ENCODE peak calls at places on chromosomes 12 and 14, in nine cellular contexts. One of them, this sample, is unnamed.

GRCh38 chr12:42128327-42128726 is 16.3 kb downstream of the GXYLT1 start:
- DNase-seq in WTC11: no peak
- DNase-seq in left cardiac atrium: no peak
- DNase-seq in fibroblast of the aortic adventitia: no peak
- DNase-seq in stimulated activated CD8-positive, alpha-beta memory T cell treated with anti-CD3 and anti-CD28 coated beads, Interleukin-2, amount 100 ng/mL, for 48 hours: no peak
- DNase-seq in GM03348: peak; percentile 17
- DNase-seq in left ventricle myocardium superior: no peak
- DNase-seq in NCI-H1436 treated with DMSO at 0.1 percent for 48 hours: no peak
- DNase-seq in NCI-H510A: no peak
- DNase-seq in this sample: peak; percentile 49

GRCh38 chr14:91416744-91417133 is 881 bp downstream of the CCDC88C start:
- DNase-seq in stimulated activated CD8-positive, alpha-beta memory T cell treated with anti-CD3 and anti-CD28 coated beads, Interleukin-2, amount 100 ng/mL, for 48 hours: no peak
- DNase-seq in NCI-H1436 treated with DMSO at 0.1 percent for 48 hours: no peak
- DNase-seq in left cardiac atrium: peak; percentile 31
- DNase-seq in GM03348: no peak
- DNase-seq in fibroblast of the aortic adventitia: no peak
- DNase-seq in NCI-H510A: no peak
- DNase-seq in WTC11: no peak
- DNase-seq in left ventricle myocardium superior: no peak
- DNase-seq in this sample: no peak

GRCh38 chr14:89303452-89304435 is 113.3 kb downstream of the FOXN3 start:
- DNase-seq in stimulated activated CD8-positive, alpha-beta memory T cell treated with anti-CD3 and anti-CD28 coated beads, Interleukin-2, amount 100 ng/mL, for 48 hours: no peak
- DNase-seq in left cardiac atrium: peak; percentile 66
- DNase-seq in fibroblast of the aortic adventitia: peak; percentile 86
- DNase-seq in left ventricle myocardium superior: peak; percentile 63
- DNase-seq in WTC11: no peak
- DNase-seq in NCI-H510A: peak; percentile 92
- DNase-seq in GM03348: peak; percentile 69
- DNase-seq in NCI-H1436 treated with DMSO at 0.1 percent for 48 hours: peak; percentile 14
- DNase-seq in this sample: peak; percentile 87

GRCh38 chr12:121814429-121815119 is 10.8 kb downstream of the SETD1B start:
- DNase-seq in GM03348: no peak
- DNase-seq in left ventricle myocardium superior: no peak
- DNase-seq in NCI-H510A: no peak
- DNase-seq in NCI-H1436 treated with DMSO at 0.1 percent for 48 hours: no peak
- DNase-seq in stimulated activated CD8-positive, alpha-beta memory T cell treated with anti-CD3 and anti-CD28 coated beads, Interleukin-2, amount 100 ng/mL, for 48 hours: no peak
- DNase-seq in left cardiac atrium: no peak
- DNase-seq in fibroblast of the aortic adventitia: no peak
- DNase-seq in WTC11: no peak
- DNase-seq in this sample: no peak

GRCh38 chr12:128863957-128864356 is 10.7 kb downstream of the GLT1D1 start:
- DNase-seq in fibroblast of the aortic adventitia: no peak
- DNase-seq in NCI-H510A: no peak
- DNase-seq in left ventricle myocardium superior: no peak
- DNase-seq in NCI-H1436 treated with DMSO at 0.1 percent for 48 hours: no peak
- DNase-seq in left cardiac atrium: no peak
- DNase-seq in GM03348: no peak
- DNase-seq in WTC11: no peak
- DNase-seq in stimulated activated CD8-positive, alpha-beta memory T cell treated with anti-CD3 and anti-CD28 coated beads, Interleukin-2, amount 100 ng/mL, for 48 hours: no peak
- DNase-seq in this sample: no peak

GRCh38 chr12:6180300-6181051 is 19.7 kb upstream of the CD9 start:
- DNase-seq in NCI-H1436 treated with DMSO at 0.1 percent for 48 hours: no peak
- DNase-seq in left cardiac atrium: peak; percentile 89
- DNase-seq in GM03348: peak; percentile 74
- DNase-seq in stimulated activated CD8-positive, alpha-beta memory T cell treated with anti-CD3 and anti-CD28 coated beads, Interleukin-2, amount 100 ng/mL, for 48 hours: no peak
- DNase-seq in left ventricle myocardium superior: peak; percentile 69
- DNase-seq in NCI-H510A: no peak
- DNase-seq in fibroblast of the aortic adventitia: peak; percentile 68
- DNase-seq in WTC11: no peak
- DNase-seq in this sample: peak; percentile 61

GRCh38 chr14:64628940-64629403 is 75.3 kb upstream of the PLEKHG3 start:
- DNase-seq in GM03348: peak; percentile 89
- DNase-seq in left ventricle myocardium superior: no peak
- DNase-seq in NCI-H510A: no peak
- DNase-seq in WTC11: no peak
- DNase-seq in fibroblast of the aortic adventitia: peak; percentile 65
- DNase-seq in stimulated activated CD8-positive, alpha-beta memory T cell treated with anti-CD3 and anti-CD28 coated beads, Interleukin-2, amount 100 ng/mL, for 48 hours: no peak
- DNase-seq in NCI-H1436 treated with DMSO at 0.1 percent for 48 hours: no peak
- DNase-seq in left cardiac atrium: no peak
- DNase-seq in this sample: peak; percentile 93

GRCh38 chr12:3281588-3282150 is 204.5 kb downstream of the TSPAN9 start:
- DNase-seq in fibroblast of the aortic adventitia: no peak
- DNase-seq in stimulated activated CD8-positive, alpha-beta memory T cell treated with anti-CD3 and anti-CD28 coated beads, Interleukin-2, amount 100 ng/mL, for 48 hours: no peak
- DNase-seq in NCI-H1436 treated with DMSO at 0.1 percent for 48 hours: no peak
- DNase-seq in left ventricle myocardium superior: peak; percentile 49
- DNase-seq in NCI-H510A: no peak
- DNase-seq in left cardiac atrium: no peak
- DNase-seq in WTC11: no peak
- DNase-seq in GM03348: no peak
- DNase-seq in this sample: no peak

GRCh38 chr14:102951034-102951433 is 28.6 kb downstream of the AMN start:
- DNase-seq in left cardiac atrium: no peak
- DNase-seq in NCI-H1436 treated with DMSO at 0.1 percent for 48 hours: no peak
- DNase-seq in WTC11: no peak
- DNase-seq in GM03348: no peak
- DNase-seq in left ventricle myocardium superior: no peak
- DNase-seq in stimulated activated CD8-positive, alpha-beta memory T cell treated with anti-CD3 and anti-CD28 coated beads, Interleukin-2, amount 100 ng/mL, for 48 hours: no peak
- DNase-seq in fibroblast of the aortic adventitia: no peak
- DNase-seq in NCI-H510A: no peak
- DNase-seq in this sample: no peak

GRCh38 chr12:83826112-83826511 is 1086.5 kb downstream of the SLC6A15 start:
- DNase-seq in left ventricle myocardium superior: no peak
- DNase-seq in NCI-H510A: no peak
- DNase-seq in stimulated activated CD8-positive, alpha-beta memory T cell treated with anti-CD3 and anti-CD28 coated beads, Interleukin-2, amount 100 ng/mL, for 48 hours: peak; percentile 23
- DNase-seq in WTC11: peak; percentile 86
- DNase-seq in left cardiac atrium: no peak
- DNase-seq in NCI-H1436 treated with DMSO at 0.1 percent for 48 hours: no peak
- DNase-seq in fibroblast of the aortic adventitia: peak; percentile 18
- DNase-seq in GM03348: peak; percentile 52
- DNase-seq in this sample: no peak

GRCh38 chr12:108825205-108825950 is 32.0 kb downstream of the SSH1 start:
- DNase-seq in NCI-H1436 treated with DMSO at 0.1 percent for 48 hours: no peak
- DNase-seq in NCI-H510A: no peak
- DNase-seq in fibroblast of the aortic adventitia: peak; percentile 65
- DNase-seq in GM03348: no peak
- DNase-seq in left ventricle myocardium superior: no peak
- DNase-seq in stimulated activated CD8-positive, alpha-beta memory T cell treated with anti-CD3 and anti-CD28 coated beads, Interleukin-2, amount 100 ng/mL, for 48 hours: no peak
- DNase-seq in WTC11: no peak
- DNase-seq in left cardiac atrium: no peak
- DNase-seq in this sample: peak; percentile 74

GRCh38 chr14:77144412-77145115 is 3.0 kb upstream of the ZDHHC22 start:
- DNase-seq in GM03348: no peak
- DNase-seq in left cardiac atrium: no peak
- DNase-seq in NCI-H1436 treated with DMSO at 0.1 percent for 48 hours: no peak
- DNase-seq in NCI-H510A: no peak
- DNase-seq in stimulated activated CD8-positive, alpha-beta memory T cell treated with anti-CD3 and anti-CD28 coated beads, Interleukin-2, amount 100 ng/mL, for 48 hours: no peak
- DNase-seq in WTC11: no peak
- DNase-seq in left ventricle myocardium superior: no peak
- DNase-seq in fibroblast of the aortic adventitia: no peak
- DNase-seq in this sample: no peak

GRCh38 chr12:40175045-40175444 is 49.8 kb upstream of the LRRK2 start:
- DNase-seq in left cardiac atrium: no peak
- DNase-seq in NCI-H510A: no peak
- DNase-seq in GM03348: no peak
- DNase-seq in fibroblast of the aortic adventitia: no peak
- DNase-seq in NCI-H1436 treated with DMSO at 0.1 percent for 48 hours: no peak
- DNase-seq in WTC11: no peak
- DNase-seq in left ventricle myocardium superior: no peak
- DNase-seq in stimulated activated CD8-positive, alpha-beta memory T cell treated with anti-CD3 and anti-CD28 coated beads, Interleukin-2, amount 100 ng/mL, for 48 hours: no peak
- DNase-seq in this sample: no peak

GRCh38 chr14:99271288-99271941 is 582 bp downstream of the BCL11B start:
- DNase-seq in WTC11: no peak
- DNase-seq in NCI-H510A: no peak
- DNase-seq in fibroblast of the aortic adventitia: peak; percentile 4
- DNase-seq in left cardiac atrium: no peak
- DNase-seq in left ventricle myocardium superior: no peak
- DNase-seq in NCI-H1436 treated with DMSO at 0.1 percent for 48 hours: no peak
- DNase-seq in stimulated activated CD8-positive, alpha-beta memory T cell treated with anti-CD3 and anti-CD28 coated beads, Interleukin-2, amount 100 ng/mL, for 48 hours: no peak
- DNase-seq in GM03348: no peak
- DNase-seq in this sample: no peak

GRCh38 chr12:30602678-30603077 is 93.0 kb downstream of the IPO8 start:
- DNase-seq in left ventricle myocardium superior: no peak
- DNase-seq in GM03348: no peak
- DNase-seq in NCI-H510A: no peak
- DNase-seq in NCI-H1436 treated with DMSO at 0.1 percent for 48 hours: no peak
- DNase-seq in stimulated activated CD8-positive, alpha-beta memory T cell treated with anti-CD3 and anti-CD28 coated beads, Interleukin-2, amount 100 ng/mL, for 48 hours: no peak
- DNase-seq in left cardiac atrium: no peak
- DNase-seq in fibroblast of the aortic adventitia: no peak
- DNase-seq in WTC11: no peak
- DNase-seq in this sample: no peak

GRCh38 chr12:88836156-88836555 is 255.9 kb upstream of the KITLG start:
- DNase-seq in fibroblast of the aortic adventitia: no peak
- DNase-seq in left cardiac atrium: no peak
- DNase-seq in NCI-H1436 treated with DMSO at 0.1 percent for 48 hours: no peak
- DNase-seq in NCI-H510A: no peak
- DNase-seq in WTC11: no peak
- DNase-seq in left ventricle myocardium superior: no peak
- DNase-seq in stimulated activated CD8-positive, alpha-beta memory T cell treated with anti-CD3 and anti-CD28 coated beads, Interleukin-2, amount 100 ng/mL, for 48 hours: no peak
- DNase-seq in GM03348: no peak
- DNase-seq in this sample: no peak

GRCh38 chr14:92121207-92121669 is 268 bp downstream of the NDUFB1 start:
- DNase-seq in NCI-H1436 treated with DMSO at 0.1 percent for 48 hours: no peak
- DNase-seq in WTC11: no peak
- DNase-seq in fibroblast of the aortic adventitia: peak; percentile 51
- DNase-seq in GM03348: peak; percentile 56
- DNase-seq in stimulated activated CD8-positive, alpha-beta memory T cell treated with anti-CD3 and anti-CD28 coated beads, Interleukin-2, amount 100 ng/mL, for 48 hours: no peak
- DNase-seq in NCI-H510A: no peak
- DNase-seq in left ventricle myocardium superior: peak; percentile 68
- DNase-seq in left cardiac atrium: peak; percentile 61
- DNase-seq in this sample: peak; percentile 33

GRCh38 chr12:12376636-12377448 is 20.0 kb downstream of the BORCS5 start:
- DNase-seq in GM03348: peak; percentile 78
- DNase-seq in stimulated activated CD8-positive, alpha-beta memory T cell treated with anti-CD3 and anti-CD28 coated beads, Interleukin-2, amount 100 ng/mL, for 48 hours: no peak
- DNase-seq in NCI-H510A: peak; percentile 62
- DNase-seq in left ventricle myocardium superior: no peak
- DNase-seq in fibroblast of the aortic adventitia: peak; percentile 89
- DNase-seq in left cardiac atrium: no peak
- DNase-seq in WTC11: no peak
- DNase-seq in NCI-H1436 treated with DMSO at 0.1 percent for 48 hours: peak; percentile 90
- DNase-seq in this sample: peak; percentile 59

GRCh38 chr12:29041621-29042020 is 107.5 kb upstream of the FAR2 start:
- DNase-seq in stimulated activated CD8-positive, alpha-beta memory T cell treated with anti-CD3 and anti-CD28 coated beads, Interleukin-2, amount 100 ng/mL, for 48 hours: no peak
- DNase-seq in fibroblast of the aortic adventitia: peak; percentile 58
- DNase-seq in GM03348: peak; percentile 59
- DNase-seq in NCI-H1436 treated with DMSO at 0.1 percent for 48 hours: no peak
- DNase-seq in left ventricle myocardium superior: no peak
- DNase-seq in NCI-H510A: no peak
- DNase-seq in WTC11: no peak
- DNase-seq in left cardiac atrium: no peak
- DNase-seq in this sample: peak; percentile 86

GRCh38 chr12:67477682-67478265 is 170.8 kb upstream of the DYRK2 start:
- DNase-seq in NCI-H1436 treated with DMSO at 0.1 percent for 48 hours: no peak
- DNase-seq in fibroblast of the aortic adventitia: no peak
- DNase-seq in NCI-H510A: no peak
- DNase-seq in left ventricle myocardium superior: no peak
- DNase-seq in WTC11: no peak
- DNase-seq in left cardiac atrium: no peak
- DNase-seq in GM03348: no peak
- DNase-seq in stimulated activated CD8-positive, alpha-beta memory T cell treated with anti-CD3 and anti-CD28 coated beads, Interleukin-2, amount 100 ng/mL, for 48 hours: no peak
- DNase-seq in this sample: no peak

GRCh38 chr14:99118046-99118721 is 153.8 kb downstream of the BCL11B start:
- DNase-seq in left ventricle myocardium superior: no peak
- DNase-seq in NCI-H1436 treated with DMSO at 0.1 percent for 48 hours: no peak
- DNase-seq in fibroblast of the aortic adventitia: no peak
- DNase-seq in NCI-H510A: no peak
- DNase-seq in stimulated activated CD8-positive, alpha-beta memory T cell treated with anti-CD3 and anti-CD28 coated beads, Interleukin-2, amount 100 ng/mL, for 48 hours: no peak
- DNase-seq in GM03348: no peak
- DNase-seq in left cardiac atrium: no peak
- DNase-seq in WTC11: peak; percentile 63
- DNase-seq in this sample: no peak

GRCh38 chr12:1580036-1580435 is 14.3 kb downstream of the FBXL14 start:
- DNase-seq in stimulated activated CD8-positive, alpha-beta memory T cell treated with anti-CD3 and anti-CD28 coated beads, Interleukin-2, amount 100 ng/mL, for 48 hours: no peak
- DNase-seq in fibroblast of the aortic adventitia: no peak
- DNase-seq in left cardiac atrium: no peak
- DNase-seq in NCI-H510A: no peak
- DNase-seq in WTC11: no peak
- DNase-seq in left ventricle myocardium superior: no peak
- DNase-seq in NCI-H1436 treated with DMSO at 0.1 percent for 48 hours: no peak
- DNase-seq in GM03348: no peak
- DNase-seq in this sample: no peak

GRCh38 chr14:93859957-93860356 is 67.2 kb upstream of the FAM181A start:
- DNase-seq in WTC11: no peak
- DNase-seq in left ventricle myocardium superior: peak; percentile 33
- DNase-seq in NCI-H1436 treated with DMSO at 0.1 percent for 48 hours: no peak
- DNase-seq in stimulated activated CD8-positive, alpha-beta memory T cell treated with anti-CD3 and anti-CD28 coated beads, Interleukin-2, amount 100 ng/mL, for 48 hours: no peak
- DNase-seq in left cardiac atrium: no peak
- DNase-seq in NCI-H510A: no peak
- DNase-seq in fibroblast of the aortic adventitia: no peak
- DNase-seq in GM03348: no peak
- DNase-seq in this sample: no peak

GRCh38 chr14:99590746-99591555 is 13.1 kb downstream of the CCDC85C start:
- DNase-seq in left ventricle myocardium superior: no peak
- DNase-seq in fibroblast of the aortic adventitia: peak; percentile 41
- DNase-seq in GM03348: peak; percentile 67
- DNase-seq in WTC11: no peak
- DNase-seq in NCI-H510A: no peak
- DNase-seq in stimulated activated CD8-positive, alpha-beta memory T cell treated with anti-CD3 and anti-CD28 coated beads, Interleukin-2, amount 100 ng/mL, for 48 hours: no peak
- DNase-seq in left cardiac atrium: no peak
- DNase-seq in NCI-H1436 treated with DMSO at 0.1 percent for 48 hours: no peak
- DNase-seq in this sample: peak; percentile 55

GRCh38 chr14:53437858-53438257 is 284.7 kb upstream of the DDHD1 start:
- DNase-seq in WTC11: no peak
- DNase-seq in NCI-H510A: no peak
- DNase-seq in NCI-H1436 treated with DMSO at 0.1 percent for 48 hours: no peak
- DNase-seq in left cardiac atrium: no peak
- DNase-seq in GM03348: no peak
- DNase-seq in left ventricle myocardium superior: no peak
- DNase-seq in fibroblast of the aortic adventitia: no peak
- DNase-seq in stimulated activated CD8-positive, alpha-beta memory T cell treated with anti-CD3 and anti-CD28 coated beads, Interleukin-2, amount 100 ng/mL, for 48 hours: no peak
- DNase-seq in this sample: no peak

GRCh38 chr12:71725011-71725410 is 29.7 kb upstream of the RAB21 start:
- DNase-seq in GM03348: no peak
- DNase-seq in WTC11: no peak
- DNase-seq in NCI-H1436 treated with DMSO at 0.1 percent for 48 hours: no peak
- DNase-seq in left cardiac atrium: no peak
- DNase-seq in fibroblast of the aortic adventitia: peak; percentile 56
- DNase-seq in NCI-H510A: no peak
- DNase-seq in stimulated activated CD8-positive, alpha-beta memory T cell treated with anti-CD3 and anti-CD28 coated beads, Interleukin-2, amount 100 ng/mL, for 48 hours: no peak
- DNase-seq in left ventricle myocardium superior: no peak
- DNase-seq in this sample: no peak

GRCh38 chr12:119870462-119870861 is 6.7 kb downstream of the CIT start:
- DNase-seq in GM03348: no peak
- DNase-seq in stimulated activated CD8-positive, alpha-beta memory T cell treated with anti-CD3 and anti-CD28 coated beads, Interleukin-2, amount 100 ng/mL, for 48 hours: no peak
- DNase-seq in NCI-H510A: no peak
- DNase-seq in NCI-H1436 treated with DMSO at 0.1 percent for 48 hours: no peak
- DNase-seq in fibroblast of the aortic adventitia: peak; percentile 63
- DNase-seq in left ventricle myocardium superior: no peak
- DNase-seq in WTC11: no peak
- DNase-seq in left cardiac atrium: no peak
- DNase-seq in this sample: no peak

GRCh38 chr12:89469361-89469760 is 55.2 kb downstream of the GALNT4 start:
- DNase-seq in fibroblast of the aortic adventitia: peak; percentile 61
- DNase-seq in GM03348: peak; percentile 55
- DNase-seq in left ventricle myocardium superior: no peak
- DNase-seq in WTC11: no peak
- DNase-seq in NCI-H510A: no peak
- DNase-seq in NCI-H1436 treated with DMSO at 0.1 percent for 48 hours: no peak
- DNase-seq in stimulated activated CD8-positive, alpha-beta memory T cell treated with anti-CD3 and anti-CD28 coated beads, Interleukin-2, amount 100 ng/mL, for 48 hours: no peak
- DNase-seq in left cardiac atrium: no peak
- DNase-seq in this sample: peak; percentile 61

GRCh38 chr12:6280053-6280469 is 30.4 kb upstream of the PLEKHG6 start:
- DNase-seq in left ventricle myocardium superior: no peak
- DNase-seq in left cardiac atrium: peak; percentile 67
- DNase-seq in NCI-H1436 treated with DMSO at 0.1 percent for 48 hours: no peak
- DNase-seq in NCI-H510A: no peak
- DNase-seq in stimulated activated CD8-positive, alpha-beta memory T cell treated with anti-CD3 and anti-CD28 coated beads, Interleukin-2, amount 100 ng/mL, for 48 hours: no peak
- DNase-seq in WTC11: no peak
- DNase-seq in fibroblast of the aortic adventitia: peak; percentile 93
- DNase-seq in GM03348: peak; percentile 90
- DNase-seq in this sample: peak; percentile 90

GRCh38 chr12:57135939-57136338 is 7.7 kb downstream of the LRP1 start:
- DNase-seq in NCI-H1436 treated with DMSO at 0.1 percent for 48 hours: no peak
- DNase-seq in GM03348: peak; percentile 56
- DNase-seq in fibroblast of the aortic adventitia: peak; percentile 93
- DNase-seq in left cardiac atrium: peak; percentile 70
- DNase-seq in stimulated activated CD8-positive, alpha-beta memory T cell treated with anti-CD3 and anti-CD28 coated beads, Interleukin-2, amount 100 ng/mL, for 48 hours: no peak
- DNase-seq in NCI-H510A: no peak
- DNase-seq in left ventricle myocardium superior: peak; percentile 83
- DNase-seq in WTC11: peak; percentile 54
- DNase-seq in this sample: no peak

GRCh38 chr12:1606021-1606622 is 11.7 kb upstream of the FBXL14 start:
- DNase-seq in left ventricle myocardium superior: peak; percentile 97
- DNase-seq in WTC11: peak; percentile 37
- DNase-seq in GM03348: peak; percentile 77
- DNase-seq in fibroblast of the aortic adventitia: peak; percentile 96
- DNase-seq in stimulated activated CD8-positive, alpha-beta memory T cell treated with anti-CD3 and anti-CD28 coated beads, Interleukin-2, amount 100 ng/mL, for 48 hours: no peak
- DNase-seq in NCI-H510A: no peak
- DNase-seq in left cardiac atrium: peak; percentile 95
- DNase-seq in NCI-H1436 treated with DMSO at 0.1 percent for 48 hours: peak; percentile 53
- DNase-seq in this sample: peak; percentile 77

This sample was measured in astrocyte.